ENCODE peak calls at places on chromosomes 2 and 18, in five cellular contexts. L is neuronal stem cell; T is AG04450; E is CD8-positive, alpha-beta memory T cell; D is upper lobe of right lung. B is an unnamed sample.
A peak's percentile ranks its signal among the peaks of the same experiment; 100 is the strongest.

GRCh38 chr2:12478151-12479041 is 238.3 kb upstream of the TRIB2 start:
- DNase-seq in E (no peak), L (no peak), D (no peak), T (no peak), B (no peak)

GRCh38 chr2:224517963-224518362 is 67.2 kb downstream of the CUL3 start:
- DNase-seq in L (no peak), D (no peak), E (no peak), T (no peak), B (no peak)

GRCh38 chr2:174788291-174788929 is 24.1 kb upstream of the CHRNA1 start:
- DNase-seq in T (no peak), D (no peak), E (no peak), L (no peak), B (no peak)

GRCh38 chr2:163595033-163595432 is 140.8 kb downstream of the FIGN start:
- DNase-seq in E (no peak), T (no peak), D (no peak), L (no peak), B (no peak)

GRCh38 chr2:128347701-128348504 is 29.2 kb upstream of the HS6ST1 start:
- DNase-seq in T (no peak), L (no peak), E (no peak), D (no peak), B (peak; percentile 26)

GRCh38 chr2:217915706-217916105 is 87.1 kb downstream of the TNS1 start:
- DNase-seq in T (no peak), E (no peak), D (no peak), L (no peak), B (no peak)

GRCh38 chr2:129793326-129793955 is 186.0 kb upstream of the RAB6C start:
- DNase-seq in T (no peak), D (no peak), E (no peak), L (no peak), B (no peak)

GRCh38 chr18:48800877-48801727 is 149.7 kb downstream of the SMAD7 start:
- DNase-seq in L (no peak), D (peak; percentile 34), E (no peak), T (no peak), B (no peak)

GRCh38 chr2:147679664-147680502 is 164.9 kb upstream of the ACVR2A start:
- DNase-seq in D (no peak), L (no peak), T (no peak), E (no peak), B (no peak)

GRCh38 chr18:48477353-48477752 is 61.5 kb upstream of the CTIF start:
- DNase-seq in D (no peak), T (no peak), E (no peak), L (no peak), B (no peak)

GRCh38 chr2:233416199-233416598 is 61.9 kb downstream of the DGKD start:
- DNase-seq in D (no peak), L (no peak), E (no peak), T (no peak), B (no peak)

GRCh38 chr2:233414273-233414654 is 60.0 kb downstream of the DGKD start:
- DNase-seq in L (no peak), E (no peak), T (no peak), D (no peak), B (no peak)

GRCh38 chr2:233413529-233414272 is 59.4 kb downstream of the DGKD start:
- DNase-seq in L (no peak), T (no peak), D (peak; percentile 87), E (peak; percentile 24), B (peak; percentile 71)

GRCh38 chr2:233416706-233417105 is 62.4 kb downstream of the DGKD start:
- DNase-seq in E (no peak), T (no peak), L (no peak), D (no peak), B (no peak)

DNA sequence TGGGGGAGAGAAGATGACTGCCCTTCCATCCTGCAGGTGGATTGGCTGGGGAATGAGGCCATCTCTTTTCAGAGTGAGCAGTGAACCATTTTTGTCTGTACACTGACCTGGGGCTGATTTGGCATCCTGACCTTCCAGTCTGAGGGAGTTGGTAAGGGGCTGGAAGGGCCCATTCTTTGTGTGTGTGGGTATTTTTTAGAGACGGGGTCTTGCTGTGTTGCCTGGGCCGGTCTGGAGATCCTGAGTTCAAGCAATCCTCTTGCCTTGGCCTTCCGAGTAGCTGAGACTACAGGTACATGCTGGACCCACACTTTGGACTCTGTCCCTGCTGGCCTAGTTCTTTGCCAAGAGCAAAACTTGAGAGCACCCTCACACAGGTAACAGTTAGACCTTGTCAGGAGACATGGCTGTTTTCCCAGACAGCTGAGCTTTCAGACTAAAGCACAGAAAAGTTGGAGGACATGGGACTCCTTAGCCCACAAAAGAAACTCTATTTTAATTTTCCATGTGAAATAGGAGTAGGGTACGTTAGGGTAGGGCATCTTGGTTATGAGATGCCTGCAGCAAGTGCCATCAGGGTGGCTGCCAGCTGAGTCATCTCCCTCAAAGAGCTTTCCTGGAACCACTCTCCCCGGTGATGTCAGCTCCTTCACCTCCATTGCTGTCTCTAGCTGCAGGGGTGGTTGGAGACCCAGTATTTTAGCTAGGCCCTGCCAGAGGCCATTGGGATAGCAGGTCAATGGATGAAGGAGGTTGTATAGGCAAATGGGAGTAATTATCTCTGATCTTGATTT is 60.7 kb downstream of the DGKD start:
- DNase-seq in T (no peak), D (no peak), L (no peak), E (no peak), B (no peak)
- H3K27ac ChIP-seq in T (peak overlapping the region; percentile 65), D (peak overlapping the region; percentile 53), L (no peak overlapping the region), E (no peak overlapping the region), B (no peak overlapping the region)

GRCh38 chr2:99605036-99605435 is 115.2 kb upstream of the REV1 start:
- DNase-seq in T (no peak), E (no peak), L (no peak), D (no peak), B (no peak)
- H3K27ac ChIP-seq in T (no peak overlapping the region), E (no peak overlapping the region), L (no peak overlapping the region), D (no peak overlapping the region), B (no peak overlapping the region)

GRCh38 chr18:55586841-55587240 is 1.2 kb downstream of the TCF4 start:
- DNase-seq in T (no peak), L (no peak), E (no peak), D (no peak), B (no peak)

GRCh38 chr18:55587341-55588000 is 521 bp downstream of the TCF4 start:
- DNase-seq in E (no peak), T (no peak), L (no peak), D (no peak), B (no peak)

GRCh38 chr18:55585050-55585449 is 2.9 kb downstream of the TCF4 start:
- DNase-seq in L (no peak), E (no peak), D (no peak), T (no peak), B (no peak)

GRCh38 chr18:55588001-55588875 is at the start of gene TCF4:
- DNase-seq in L (peak; percentile 67), T (no peak), D (peak; percentile 75), E (peak; percentile 2), B (peak; percentile 41)

DNA sequence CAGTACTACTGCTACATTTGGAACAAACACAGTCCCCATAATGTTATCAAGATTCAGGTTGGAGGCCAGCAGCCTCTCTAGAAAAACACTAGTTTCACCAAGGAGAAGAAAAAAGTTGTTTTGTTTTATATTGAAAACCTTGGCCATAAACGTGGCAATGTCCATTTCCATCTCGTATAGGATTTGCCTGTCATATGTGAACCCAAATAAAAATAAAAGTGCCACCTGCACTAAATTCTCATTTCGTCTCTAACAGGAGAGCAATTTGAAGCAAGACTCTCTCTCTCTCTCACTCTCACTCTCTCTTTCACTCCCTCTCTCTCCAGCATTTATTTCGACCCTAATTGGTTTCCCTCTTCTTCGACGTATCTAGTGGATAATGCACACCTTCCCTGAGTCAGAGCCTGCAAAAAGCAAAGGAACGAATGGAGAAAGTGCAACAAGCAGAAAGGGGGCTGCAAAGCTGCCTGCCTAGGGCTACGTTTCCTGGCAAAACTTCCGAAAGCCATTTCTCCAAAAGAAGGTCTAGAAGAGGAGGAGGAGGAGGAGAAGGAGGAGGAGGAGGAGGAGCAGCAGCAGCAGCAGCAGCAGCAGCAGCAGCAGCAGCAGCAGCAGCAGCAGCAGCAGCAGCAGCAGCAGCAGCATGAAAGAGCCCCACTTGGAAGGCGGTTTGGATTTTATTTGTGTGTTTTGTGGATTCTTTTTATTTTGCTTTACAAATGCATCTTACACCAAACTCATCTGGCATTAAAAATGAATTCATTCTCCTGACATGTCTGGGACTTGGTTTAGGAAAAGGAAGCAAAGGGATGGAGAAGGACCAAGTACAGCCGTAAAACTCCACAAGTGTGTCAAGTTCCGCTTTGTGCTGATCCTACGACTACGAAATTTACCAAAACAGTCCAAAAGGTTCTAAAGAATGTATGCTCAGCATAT is 2.1 kb downstream of the TCF4 start:
- DNase-seq in T (no peak), D (no peak), L (no peak), E (no peak), B (no peak)
- H3K27ac ChIP-seq in T (no peak overlapping the region), D (peak overlapping the region; percentile 52), L (peak overlapping the region; percentile 66), E (no peak overlapping the region), B (peak overlapping the region; percentile 88)

GRCh38 chr2:42929985-42930581 is 137.7 kb upstream of the HAAO start:
- DNase-seq in D (peak; percentile 51), E (no peak), L (no peak), T (no peak), B (no peak)
- H3K27ac ChIP-seq in D (peak overlapping the region; percentile 86), E (peak overlapping the region; percentile 25), L (no peak overlapping the region), T (peak overlapping the region; percentile 80), B (no peak overlapping the region)

DNA sequence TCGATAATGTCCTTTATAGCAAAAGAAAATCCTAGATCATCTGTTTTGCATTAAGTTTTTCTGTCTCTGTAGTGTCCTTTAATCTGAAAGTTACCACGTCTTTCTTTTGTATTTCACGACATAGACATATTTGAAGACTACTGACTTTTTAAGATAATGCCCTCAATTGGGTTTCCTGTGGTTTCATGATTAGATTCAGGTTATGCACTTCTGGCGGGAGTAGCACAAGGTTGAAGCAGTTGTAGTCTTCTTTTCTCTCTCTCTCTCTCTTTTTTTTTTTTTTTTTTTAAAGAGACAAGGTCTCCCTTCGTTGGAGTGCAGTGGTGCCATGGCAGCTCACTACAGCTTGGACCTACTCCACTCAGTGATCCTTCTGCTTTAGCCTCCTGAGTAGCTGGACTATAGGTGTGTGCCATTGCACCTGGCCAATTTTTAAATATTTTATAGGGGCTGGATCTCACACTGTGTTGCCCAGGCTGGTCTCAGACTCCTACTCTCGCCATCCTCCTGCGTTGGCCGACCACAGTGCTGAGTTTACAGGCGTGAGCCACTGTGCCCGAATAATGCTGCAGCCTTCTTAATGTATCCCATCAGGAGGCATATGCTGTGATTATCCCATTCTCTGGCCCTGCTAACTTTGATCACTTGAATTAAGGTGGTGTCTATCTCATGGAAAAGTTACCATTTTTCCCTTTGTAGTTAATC is 3.9 kb downstream of the INPP4A start:
- DNase-seq in T (no peak), L (no peak), D (no peak), E (no peak), B (no peak)
- H3K27ac ChIP-seq in T (no peak overlapping the region), L (no peak overlapping the region), D (no peak overlapping the region), E (no peak overlapping the region), B (no peak overlapping the region)

DNA sequence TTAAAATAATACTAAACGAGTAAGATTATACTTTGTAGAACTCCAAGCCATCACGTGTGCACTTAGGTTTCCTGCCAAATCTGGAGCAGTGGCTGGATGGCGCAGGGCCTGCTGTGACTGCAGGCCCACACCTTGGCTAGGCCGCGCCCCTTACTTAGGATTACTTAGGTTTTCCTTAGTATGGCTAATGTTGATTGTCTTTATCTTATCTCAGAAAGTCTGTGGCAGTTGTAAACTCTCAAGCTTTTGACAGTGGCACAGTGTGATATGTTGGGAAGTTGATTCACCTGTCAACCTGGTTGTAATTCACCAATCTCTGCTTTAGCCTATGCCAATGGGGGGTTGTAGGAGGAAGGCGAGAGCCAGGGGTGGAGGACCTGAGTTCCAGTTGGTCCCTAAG is 208.4 kb downstream of the ZNF407 start:
- DNase-seq in T (no peak), D (peak; percentile 66), E (no peak), L (no peak), B (no peak)
- H3K27ac ChIP-seq in T (peak overlapping the region; percentile 47), D (peak overlapping the region; percentile 15), E (no peak overlapping the region), L (no peak overlapping the region), B (no peak overlapping the region)

B was measured in substantia nigra.